ENCODE peak calls at places on chromosomes 7 and 10, in six cellular contexts. L is EL, H is NCI-H226, W is HFF-Myc, B is AG04450, K is iPS-NIHi11. Q is an unnamed sample.

GRCh38 chr10:104614245-104614831 is 26.8 kb upstream of the SORCS3 start:
- DNase-seq in L (peak; percentile 38), H (no peak), W (no peak), B (no peak), K (peak; percentile 70), Q (peak; percentile 58)

GRCh38 chr7:135562720-135563119 is 5.0 kb downstream of the NUP205 start:
- DNase-seq in L (no peak), H (no peak), W (no peak), B (no peak), K (peak; percentile 50), Q (no peak)

GRCh38 chr10:44965104-44965503 is 5.5 kb downstream of the RASSF4 start:
- DNase-seq in L (no peak), H (no peak), W (no peak), B (no peak), K (no peak), Q (no peak)

GRCh38 chr7:7667187-7667586 is 26.6 kb downstream of the UMAD1 start:
- DNase-seq in L (no peak), H (no peak), W (no peak), B (no peak), K (no peak), Q (no peak)

GRCh38 chr7:125256446-125256845 is 326.8 kb upstream of the POT1 start:
- DNase-seq in L (no peak), H (no peak), W (no peak), B (no peak), K (no peak), Q (no peak)

GRCh38 chr10:89095701-89096391 is 105.2 kb downstream of the FAS start:
- DNase-seq in L (no peak), H (no peak), W (no peak), B (no peak), K (no peak), Q (no peak)

GRCh38 chr10:84269773-84270172 is 24.9 kb downstream of the RGR start:
- DNase-seq in L (peak; percentile 82), H (peak; percentile 4), W (no peak), B (peak; percentile 43), K (no peak), Q (peak; percentile 63)

GRCh38 chr10:1424648-1425047 is 312.7 kb downstream of the ADARB2 start:
- DNase-seq in L (no peak), H (no peak), W (no peak), B (no peak), K (no peak), Q (no peak)

GRCh38 chr10:113329121-113329596 is 223.7 kb upstream of the HABP2 start:
- DNase-seq in L (peak; percentile 82), H (no peak), W (no peak), B (peak; percentile 20), K (no peak), Q (peak; percentile 83)

GRCh38 chr7:149787428-149788299 is 14.3 kb upstream of the ZNF467 start:
- DNase-seq in L (no peak), H (no peak), W (no peak), B (no peak), K (peak; percentile 67), Q (no peak)

GRCh38 chr10:46551701-46552525 is 4.5 kb downstream of the GPRIN2 start:
- DNase-seq in L (no peak), H (no peak), W (no peak), B (no peak), K (no peak), Q (no peak)

GRCh38 chr10:46006219-46006618 is 24.2 kb downstream of the NCOA4 start:
- DNase-seq in L (peak; percentile 71), H (no peak), W (no peak), B (peak; percentile 49), K (no peak), Q (peak; percentile 60)

GRCh38 chr10:114413398-114413797 is 9.1 kb upstream of the AFAP1L2 start:
- DNase-seq in L (peak; percentile 55), H (peak; percentile 73), W (no peak), B (no peak), K (peak; percentile 61), Q (no peak)

GRCh38 chr10:70130878-70131559 is 1.6 kb downstream of the AIFM2 start:
- DNase-seq in L (peak; percentile 38), H (no peak), W (no peak), B (no peak), K (no peak), Q (peak; percentile 76)

GRCh38 chr7:139811106-139811505 is 18.0 kb upstream of the TBXAS1 start:
- DNase-seq in L (no peak), H (no peak), W (no peak), B (no peak), K (no peak), Q (no peak)

GRCh38 chr7:132491546-132491945 is 84.7 kb downstream of the PLXNA4 start:
- DNase-seq in L (peak; percentile 13), H (no peak), W (no peak), B (no peak), K (no peak), Q (no peak)

GRCh38 chr10:99531026-99531695 is 1.6 kb upstream of the NKX2-3 start:
- DNase-seq in L (no peak), H (no peak), W (no peak), B (no peak), K (peak; percentile 63), Q (no peak)

GRCh38 chr7:75881436-75882095 is 2.7 kb downstream of the RHBDD2 start:
- DNase-seq in L (no peak), H (no peak), W (no peak), B (no peak), K (no peak), Q (no peak)

GRCh38 chr7:91940171-91940570 is 491 bp upstream of the AKAP9 start:
- DNase-seq in L (peak; percentile 48), H (peak; percentile 2), W (no peak), B (no peak), K (peak; percentile 22), Q (peak; percentile 50)

GRCh38 chr10:51915031-51915542 is 215.7 kb upstream of the CSTF2T start:
- DNase-seq in L (no peak), H (no peak), W (no peak), B (no peak), K (peak; percentile 16), Q (peak; percentile 16)

GRCh38 chr7:40747856-40748255 is 613.1 kb downstream of the SUGCT start:
- DNase-seq in L (peak; percentile 48), H (no peak), W (no peak), B (no peak), K (no peak), Q (peak; percentile 40)

Q was measured in AG20443.